ENCODE peak calls at places on chromosomes 6 and 20, in four cellular contexts. A is progenitor cell of endocrine pancreas, G is body of pancreas, J is cardiac muscle cell. U is an unnamed sample.

GRCh38 chr20:41142914-41143313 is 5.6 kb downstream of the PLCG1 start:
- DNase-seq in J (no peak), G (no peak), A (no peak), U (no peak)

GRCh38 chr20:18984238-18985200 is 170.9 kb downstream of the SCP2D1 start:
- DNase-seq in G (peak; percentile 47), A (no peak), J (no peak), U (peak; percentile 35)

GRCh38 chr6:90296346-90297123 is at the start of gene BACH2:
- DNase-seq in G (peak; percentile 95), J (peak; percentile 89), A (peak; percentile 86), U (peak; percentile 89)

GRCh38 chr20:59650418-59650817 is 46.1 kb downstream of the PHACTR3 start:
- DNase-seq in A (no peak), G (no peak), J (no peak), U (no peak)

GRCh38 chr20:755931-756330 is 12.4 kb downstream of the SLC52A3 start:
- DNase-seq in J (no peak), A (no peak), G (no peak), U (no peak)

GRCh38 chr6:151765444-151765886 is 42.0 kb upstream of the ESR1 start:
- DNase-seq in G (peak; percentile 56), J (peak; percentile 92), A (no peak), U (peak; percentile 85)

GRCh38 chr6:15921243-15921642 is 207.6 kb upstream of the MYLIP start:
- DNase-seq in A (no peak), J (peak; percentile 45), G (no peak), U (no peak)

GRCh38 chr20:41733151-41733550 is 115.0 kb upstream of the CHD6 start:
- DNase-seq in G (no peak), A (no peak), J (no peak), U (no peak)

GRCh38 chr6:89467437-89467836 is 34.5 kb downstream of the ANKRD6 start:
- DNase-seq in G (no peak), A (no peak), J (no peak), U (no peak)

GRCh38 chr6:35351422-35351821 is 9.1 kb downstream of the PPARD start:
- DNase-seq in A (no peak), G (no peak), J (no peak), U (no peak)

GRCh38 chr6:56938634-56939294 is 16.1 kb upstream of the BEND6 start:
- DNase-seq in J (peak; percentile 92), A (no peak), G (no peak), U (peak; percentile 100)

GRCh38 chr6:82702574-82702973 is 339.0 kb downstream of the TPBG start:
- DNase-seq in J (no peak), G (no peak), A (no peak), U (no peak)

GRCh38 chr20:6714202-6714800 is 53.2 kb upstream of the BMP2 start:
- DNase-seq in G (peak; percentile 35), A (no peak), J (no peak), U (peak; percentile 39)

GRCh38 chr20:48698507-48699267 is 129.1 kb downstream of the PREX1 start:
- DNase-seq in J (no peak), A (no peak), G (no peak), U (peak; percentile 9)

GRCh38 chr6:1787109-1787466 is 177.4 kb downstream of the FOXC1 start:
- DNase-seq in J (no peak), G (no peak), A (no peak), U (no peak)

GRCh38 chr20:44601801-44602204 is 19.4 kb downstream of the PKIG start:
- DNase-seq in J (peak; percentile 85), A (no peak), G (peak; percentile 35), U (peak; percentile 20)

GRCh38 chr20:4898282-4898681 is 103.0 kb downstream of the SLC23A2 start:
- DNase-seq in A (no peak), G (no peak), J (peak; percentile 74), U (peak; percentile 91)

GRCh38 chr6:145681965-145682364 is 53.4 kb downstream of the EPM2A start:
- DNase-seq in A (no peak), G (no peak), J (no peak), U (no peak)

GRCh38 chr20:58518896-58519593 is 3.8 kb upstream of the APCDD1L start:
- DNase-seq in G (no peak), A (no peak), J (no peak), U (no peak)

GRCh38 chr6:30681696-30682180 is 4.7 kb downstream of the PPP1R18 start:
- DNase-seq in J (no peak), A (no peak), G (no peak), U (no peak)

GRCh38 chr6:30885999-30886896 is 1.9 kb downstream of the DDR1 start:
- DNase-seq in J (peak; percentile 82), G (peak; percentile 59), A (no peak), U (peak; percentile 97)

GRCh38 chr6:47934023-47934422 is 152.2 kb downstream of the OPN5 start:
- DNase-seq in A (no peak), G (no peak), J (no peak), U (no peak)

GRCh38 chr6:37910998-37911397 is 91.5 kb downstream of the ZFAND3 start:
- DNase-seq in G (no peak), A (no peak), J (no peak), U (no peak)

GRCh38 chr20:36728986-36729385 is 16.9 kb downstream of the NDRG3 start:
- DNase-seq in J (peak; percentile 19), G (no peak), A (no peak), U (peak; percentile 26)

GRCh38 chr6:112827793-112828192 is 480.7 kb downstream of the RFPL4B start:
- DNase-seq in G (peak; percentile 12), J (peak; percentile 22), A (no peak), U (no peak)

GRCh38 chr6:137155830-137156229 is 17.6 kb downstream of the IL22RA2 start:
- DNase-seq in A (no peak), J (peak; percentile 60), G (no peak), U (peak; percentile 93)

GRCh38 chr6:76166297-76166696 is 93.8 kb upstream of the IMPG1 start:
- DNase-seq in A (no peak), J (no peak), G (no peak), U (no peak)

GRCh38 chr6:34000281-34000680 is 145.6 kb downstream of the GRM4 start:
- DNase-seq in J (no peak), A (no peak), G (no peak), U (no peak)

GRCh38 chr6:13241364-13241763 is 87.0 kb downstream of the TBC1D7 start:
- DNase-seq in A (no peak), G (no peak), J (no peak), U (no peak)

GRCh38 chr6:13238017-13238416 is 90.3 kb downstream of the TBC1D7 start:
- DNase-seq in G (no peak), J (no peak), A (no peak), U (no peak)

GRCh38 chr6:13239530-13240455 is 88.5 kb downstream of the TBC1D7 start:
- DNase-seq in J (peak; percentile 40), G (no peak), A (no peak), U (no peak)

GRCh38 chr6:13237318-13237717 is 91.0 kb downstream of the TBC1D7 start:
- DNase-seq in G (no peak), J (no peak), A (no peak), U (no peak)

DNA sequence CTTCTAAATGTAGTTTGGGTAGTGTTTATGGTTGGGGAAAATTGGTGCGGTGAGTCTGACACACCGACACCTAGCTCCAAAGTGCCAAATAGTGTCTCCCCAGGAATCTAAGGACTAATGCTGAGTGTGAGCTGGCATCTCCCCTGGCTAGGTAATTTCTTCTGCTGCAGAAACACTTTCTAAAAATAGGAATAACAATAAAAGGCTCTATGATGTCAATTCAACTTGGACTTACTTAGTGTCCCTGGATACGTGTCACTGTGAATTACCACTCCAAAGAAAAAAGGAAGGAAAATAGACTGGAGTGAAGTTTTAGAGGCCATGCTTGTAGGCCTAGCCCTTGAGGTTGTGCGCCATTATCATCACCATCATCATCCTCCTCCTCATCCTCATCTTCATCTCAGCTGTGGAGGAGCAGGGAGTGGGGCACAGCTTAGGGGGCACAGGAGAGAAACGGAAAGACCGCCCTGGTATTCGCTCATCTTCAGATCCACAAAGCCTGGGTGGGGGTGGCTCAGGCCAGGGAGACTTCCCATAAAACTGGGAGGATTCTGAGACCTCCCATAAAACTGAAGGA is 89.6 kb downstream of the TBC1D7 start:
- DNase-seq in J (no peak), G (no peak), A (no peak), U (no peak)
- TF ChIP-seq CTCF in J (no peak), G (no peak), A (no peak), U (no peak)

GRCh38 chr20:39849664-39850063 is 839.4 kb downstream of the MAFB start:
- DNase-seq in J (peak; percentile 95), G (peak; percentile 61), A (no peak), U (peak; percentile 94)
- TF ChIP-seq CTCF in J (no peak), G (no peak), A (no peak), U (no peak)

DNA sequence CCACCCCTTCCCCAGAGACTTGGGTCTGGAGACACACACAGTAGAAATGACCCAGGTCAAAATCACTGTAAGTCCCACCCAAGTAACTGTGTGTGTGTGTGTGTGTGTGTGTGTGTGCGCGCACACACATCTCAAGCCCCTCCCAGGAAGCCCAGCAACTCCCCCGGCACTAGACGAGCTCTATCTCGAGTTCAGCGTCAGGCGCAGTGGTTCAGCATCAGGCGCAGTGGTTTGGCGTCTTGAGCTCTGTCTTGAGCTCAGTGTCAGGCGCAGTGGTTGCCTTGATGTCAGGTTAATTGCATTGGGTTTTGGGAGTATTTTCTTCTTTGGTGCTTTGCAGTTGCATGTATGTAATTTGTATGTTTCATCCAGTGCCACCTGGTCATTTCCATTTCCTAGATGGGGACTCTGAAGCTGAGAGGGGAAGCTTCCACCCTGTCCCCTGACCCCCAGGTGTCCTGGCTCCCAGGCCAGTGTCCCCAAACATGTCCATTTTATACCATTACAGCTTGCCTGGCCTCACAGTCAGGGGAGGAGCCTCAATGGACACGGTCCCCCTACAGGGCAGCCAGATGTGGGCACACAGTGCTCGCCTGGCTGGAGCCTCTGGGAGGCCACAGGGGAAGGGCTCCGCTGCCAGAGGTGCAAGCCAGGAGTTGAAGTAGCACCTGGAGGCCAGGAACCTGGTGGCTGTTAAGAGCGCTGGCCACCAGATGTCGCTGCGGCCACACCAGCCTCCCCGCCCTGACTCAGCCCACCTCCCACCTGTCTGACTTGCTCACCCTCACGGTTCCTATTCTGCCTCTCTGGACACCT is 107.8 kb downstream of the SULF2 start:
- DNase-seq in A (peak; percentile 70), G (peak; percentile 55), J (peak; percentile 40), U (peak; percentile 60)
- TF ChIP-seq CTCF in A (peak; percentile 86), G (peak; percentile 70), J (peak; percentile 75), U (peak; percentile 95)

GRCh38 chr20:42987376-42988114 is 202.2 kb downstream of the PTPRT start:
- DNase-seq in G (no peak), J (no peak), A (no peak), U (no peak)

GRCh38 chr20:42986143-42986773 is 203.4 kb downstream of the PTPRT start:
- DNase-seq in G (no peak), A (no peak), J (no peak), U (no peak)

GRCh38 chr20:42979720-42980119 is 210.0 kb downstream of the PTPRT start:
- DNase-seq in A (no peak), J (no peak), G (no peak), U (no peak)

GRCh38 chr20:42981258-42981657 is 208.4 kb downstream of the PTPRT start:
- DNase-seq in G (no peak), J (no peak), A (no peak), U (no peak)

DNA sequence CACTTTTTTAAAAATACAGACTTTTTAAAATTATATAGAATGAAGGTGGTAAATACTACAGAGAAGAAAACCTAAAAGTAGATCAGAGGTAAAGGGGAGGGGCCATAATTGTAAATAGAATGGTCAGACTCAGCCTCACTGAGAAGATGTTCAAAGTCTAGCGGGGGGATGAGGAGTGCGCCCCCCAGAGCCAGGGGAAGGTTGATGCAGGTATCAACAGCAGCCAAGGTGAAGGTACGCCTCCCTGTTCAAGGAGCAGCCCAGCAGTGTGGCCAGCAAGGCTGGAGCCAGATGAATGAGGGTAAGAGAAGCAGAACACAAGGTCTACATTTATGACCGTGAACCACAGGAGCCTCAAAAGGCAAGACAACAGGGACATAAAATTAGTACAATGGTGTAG is 204.1 kb downstream of the PTPRT start:
- DNase-seq in G (no peak), A (no peak), J (no peak), U (no peak)
- TF ChIP-seq CTCF in G (no peak), A (peak; percentile 11), J (no peak), U (no peak)